ENCODE peak calls at places on chromosome 3, in five cellular contexts. N is heart right ventricle; J is left lung; S is PC-3; G is CD8-positive, alpha-beta T cell. K is an unnamed sample.

GRCh38 chr3:29695905-29696238 is 415.0 kb downstream of the RBMS3 start:
- ATAC-seq in N (peak; percentile 14), J (no peak), S (no peak), G (no peak), K (peak; percentile 64)

GRCh38 chr3:184361532-184361931 is at the start of the genes CLCN2 and POLR2H:
- ATAC-seq in N (peak; percentile 50), J (peak; percentile 65), S (peak; percentile 49), G (peak; percentile 30), K (peak; percentile 70)

GRCh38 chr3:59502806-59503205 is 453.0 kb upstream of the CFAP20DC start:
- ATAC-seq in N (no peak), J (no peak), S (peak; percentile 71), G (peak; percentile 46), K (no peak)

GRCh38 chr3:176167272-176167671 is 1030.0 kb downstream of the TBL1XR1 start:
- ATAC-seq in N (no peak), J (no peak), S (peak; percentile 87), G (no peak), K (no peak)

GRCh38 chr3:45887759-45888511 is 1.6 kb downstream of the CCR9 start:
- ATAC-seq in N (no peak), J (no peak), S (peak; percentile 57), G (no peak), K (no peak)

GRCh38 chr3:58793938-58794337 is 127.4 kb upstream of the FAM3D start:
- ATAC-seq in N (no peak), J (no peak), S (no peak), G (no peak), K (no peak)

GRCh38 chr3:113287818-113288648 is 76.7 kb downstream of the BOC start:
- ATAC-seq in N (peak; percentile 56), J (peak; percentile 85), S (peak; percentile 69), G (peak; percentile 59), K (peak; percentile 35)

GRCh38 chr3:159922861-159923312 is 65.7 kb upstream of the IL12A start:
- ATAC-seq in N (no peak), J (no peak), S (no peak), G (no peak), K (no peak)

GRCh38 chr3:37163262-37164020 is 10.9 kb downstream of the LRRFIP2 start:
- ATAC-seq in N (no peak), J (no peak), S (peak; percentile 24), G (peak; percentile 17), K (no peak)

GRCh38 chr3:128411574-128412064 is 55.1 kb downstream of the DNAJB8 start:
- ATAC-seq in N (no peak), J (no peak), S (no peak), G (no peak), K (no peak)

GRCh38 chr3:158110658-158111018 is 749 bp downstream of the RSRC1 start:
- ATAC-seq in N (no peak), J (no peak), S (no peak), G (no peak), K (no peak)
- H3K4me3 ChIP-seq in N (peak overlapping the region; percentile 85), J (peak overlapping the region; percentile 85), S (peak overlapping the region; percentile 91), G (peak overlapping the region; percentile 76), K (peak overlapping the region; percentile 68)

DNA sequence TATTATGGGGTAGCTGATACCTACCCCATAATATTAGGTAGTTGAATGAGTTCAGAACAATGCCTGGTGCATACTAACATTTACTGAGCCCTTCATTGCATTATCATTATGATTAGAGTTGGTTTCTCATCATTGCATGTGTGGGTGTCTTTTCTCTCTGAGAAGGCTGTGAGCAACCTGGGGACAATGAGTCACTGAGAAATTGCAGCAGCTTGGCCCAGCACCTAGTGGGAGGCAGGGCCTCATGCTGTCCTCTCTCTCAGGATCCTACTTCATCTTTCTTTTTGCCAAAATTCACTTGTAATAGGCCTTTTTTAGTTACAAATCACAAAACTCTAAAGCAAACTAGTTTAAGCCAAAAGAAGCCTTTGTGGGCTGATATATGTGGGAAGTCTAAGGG is 8.4 kb upstream of the CAMK1 start:
- ATAC-seq in N (no peak), J (peak; percentile 36), S (peak; percentile 55), G (no peak), K (peak; percentile 72)
- H3K4me1 ChIP-seq in N (no peaks in the 10 kb centered on the region), J (peaks cover 3% of the 10 kb centered on the region), S (no peaks in the 10 kb centered on the region), G (peaks cover 43% of the 10 kb centered on the region), K (no peaks in the 10 kb centered on the region)

DNA sequence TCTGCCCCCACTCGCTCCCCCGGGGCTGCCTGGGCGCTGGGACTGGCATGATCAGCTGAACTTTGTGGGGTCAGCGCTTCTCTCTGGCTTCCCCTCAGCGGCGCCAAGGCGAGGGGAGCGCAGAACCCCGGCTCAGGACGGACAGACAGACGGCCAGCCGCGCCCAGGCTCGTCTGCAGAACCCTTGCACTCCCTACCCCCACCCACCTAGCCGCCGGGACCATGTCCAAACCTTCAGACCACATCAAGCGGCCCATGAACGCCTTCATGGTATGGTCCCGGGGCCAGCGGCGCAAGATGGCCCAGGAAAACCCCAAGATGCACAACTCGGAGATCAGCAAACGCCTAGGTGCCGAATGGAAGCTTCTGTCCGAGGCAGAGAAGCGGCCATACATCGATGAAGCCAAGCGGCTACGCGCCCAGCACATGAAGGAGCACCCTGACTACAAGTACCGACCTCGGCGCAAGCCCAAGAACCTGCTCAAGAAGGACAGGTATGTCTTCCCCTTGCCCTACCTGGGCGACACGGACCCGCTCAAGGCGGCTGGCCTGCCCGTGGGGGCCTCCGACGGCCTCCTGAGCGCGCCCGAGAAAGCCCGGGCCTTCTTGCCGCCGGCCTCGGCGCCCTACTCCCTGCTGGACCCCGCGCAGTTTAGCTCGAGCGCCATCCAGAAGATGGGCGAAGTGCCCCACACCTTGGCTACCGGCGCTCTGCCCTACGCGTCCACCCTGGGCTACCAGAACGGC is 621 bp downstream of the SOX14 start:
- ATAC-seq in N (no peak), J (no peak), S (no peak), G (no peak), K (no peak)
- H3K4me3 ChIP-seq in N (no peak overlapping the region), J (no peak overlapping the region), S (no peak overlapping the region), G (no peak overlapping the region), K (no peak overlapping the region)

GRCh38 chr3:48423241-48423882 is 6.5 kb downstream of the PLXNB1 start:
- ATAC-seq in N (no peak), J (no peak), S (no peak), G (no peak), K (no peak)
- H3K4me1 ChIP-seq in N (peaks cover 46% of the 10 kb centered on the region), J (peaks cover 27% of the 10 kb centered on the region), S (peaks cover 17% of the 10 kb centered on the region), G (no peaks in the 10 kb centered on the region), K (peaks cover 80% of the 10 kb centered on the region)

DNA sequence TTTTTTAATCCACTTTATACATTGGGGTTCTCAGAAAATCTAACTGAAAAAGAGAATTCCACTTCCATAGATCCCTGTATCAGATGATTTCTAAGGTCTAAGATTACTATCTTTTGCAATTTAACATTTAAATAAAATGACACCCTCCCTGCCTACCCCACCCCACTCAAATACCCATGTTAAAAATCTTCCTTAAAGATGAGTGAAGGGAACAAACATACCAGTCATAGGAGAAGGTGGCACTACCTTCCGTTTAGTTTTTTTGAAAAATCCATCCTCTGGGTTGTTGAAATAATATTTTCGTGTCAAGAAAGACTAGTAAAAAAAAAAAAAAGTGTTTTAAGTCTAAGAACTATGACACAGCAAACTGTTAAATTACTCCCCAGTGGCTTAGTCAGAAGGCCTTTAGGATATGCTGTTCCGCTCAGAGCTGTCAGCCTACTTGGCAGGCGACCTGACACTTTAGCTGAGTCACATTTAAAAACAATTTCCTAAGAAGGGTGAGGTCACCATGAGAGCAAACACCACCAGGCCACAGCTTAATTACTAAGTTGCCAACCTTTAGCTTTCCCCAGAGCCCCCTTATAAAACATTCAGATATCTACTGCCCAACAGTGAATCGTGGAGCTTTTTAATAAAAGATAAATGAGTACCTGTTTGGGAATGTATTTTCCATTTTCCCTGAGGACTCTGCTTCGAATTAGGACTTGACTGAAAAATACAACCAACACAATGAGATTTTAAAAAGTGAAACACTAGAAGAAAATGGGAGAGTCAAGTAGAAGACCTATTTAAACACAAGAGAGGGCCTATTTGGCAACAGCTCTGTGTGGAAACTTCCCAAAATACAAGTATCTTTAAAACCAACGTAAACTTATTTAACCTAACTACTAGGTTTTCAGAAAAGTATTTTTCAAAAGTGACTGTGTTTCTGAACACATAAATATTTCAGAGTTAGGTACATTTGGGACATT is 9.6 kb downstream of the EMC3 start:
- ATAC-seq in N (peak; percentile 97), J (peak; percentile 98), S (peak; percentile 96), G (no peak), K (peak; percentile 98)
- H3K4me3 ChIP-seq in N (peak overlapping the region; percentile 16), J (no peak overlapping the region), S (peak overlapping the region; percentile 36), G (no peak overlapping the region), K (no peak overlapping the region)

DNA sequence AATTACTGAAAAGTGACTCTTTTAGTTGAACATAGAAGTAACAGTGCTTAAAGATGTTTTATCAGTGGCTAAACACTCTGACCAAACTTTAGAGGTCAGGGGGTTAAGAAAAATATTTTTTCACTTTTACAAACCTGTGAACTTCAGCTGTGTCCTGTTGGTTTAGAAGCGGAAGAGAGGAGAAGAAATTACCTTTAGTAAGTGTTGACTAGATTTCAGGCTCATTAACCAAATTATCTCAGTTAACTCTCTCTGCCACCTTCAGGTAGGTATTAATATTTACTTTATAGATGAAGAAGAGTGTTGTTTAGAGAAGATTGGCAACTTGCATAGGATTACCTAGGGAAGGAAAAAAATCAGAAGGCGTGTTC is 151.9 kb upstream of the CMC1 start:
- ATAC-seq in N (no peak), J (no peak), S (no peak), G (no peak), K (no peak)
- H3K4me1 ChIP-seq in N (no peaks in the 10 kb centered on the region), J (no peaks in the 10 kb centered on the region), S (no peaks in the 10 kb centered on the region), G (no peaks in the 10 kb centered on the region), K (no peaks in the 10 kb centered on the region)

GRCh38 chr3:69085543-69086132 is 901 bp downstream of the ARL6IP5 start:
- ATAC-seq in N (peak; percentile 48), J (peak; percentile 28), S (peak; percentile 14), G (no peak), K (no peak)

GRCh38 chr3:69088033-69088432 is 3.3 kb downstream of the ARL6IP5 start:
- ATAC-seq in N (no peak), J (no peak), S (no peak), G (no peak), K (no peak)

GRCh38 chr3:69084668-69085542 is at the start of gene ARL6IP5:
- ATAC-seq in N (peak; percentile 83), J (peak; percentile 71), S (peak; percentile 43), G (peak; percentile 68), K (peak; percentile 73)

GRCh38 chr3:69087030-69087791 is 2.5 kb downstream of the ARL6IP5 start:
- ATAC-seq in N (no peak), J (no peak), S (no peak), G (no peak), K (no peak)

GRCh38 chr3:69086133-69086722 is 1.5 kb downstream of the ARL6IP5 start:
- ATAC-seq in N (peak; percentile 70), J (peak; percentile 69), S (peak; percentile 74), G (peak; percentile 3), K (peak; percentile 81)
- H3K4me3 ChIP-seq in N (peak overlapping the region; percentile 92), J (peak overlapping the region; percentile 71), S (peak overlapping the region; percentile 85), G (peak overlapping the region; percentile 96), K (peak overlapping the region; percentile 93)

DNA sequence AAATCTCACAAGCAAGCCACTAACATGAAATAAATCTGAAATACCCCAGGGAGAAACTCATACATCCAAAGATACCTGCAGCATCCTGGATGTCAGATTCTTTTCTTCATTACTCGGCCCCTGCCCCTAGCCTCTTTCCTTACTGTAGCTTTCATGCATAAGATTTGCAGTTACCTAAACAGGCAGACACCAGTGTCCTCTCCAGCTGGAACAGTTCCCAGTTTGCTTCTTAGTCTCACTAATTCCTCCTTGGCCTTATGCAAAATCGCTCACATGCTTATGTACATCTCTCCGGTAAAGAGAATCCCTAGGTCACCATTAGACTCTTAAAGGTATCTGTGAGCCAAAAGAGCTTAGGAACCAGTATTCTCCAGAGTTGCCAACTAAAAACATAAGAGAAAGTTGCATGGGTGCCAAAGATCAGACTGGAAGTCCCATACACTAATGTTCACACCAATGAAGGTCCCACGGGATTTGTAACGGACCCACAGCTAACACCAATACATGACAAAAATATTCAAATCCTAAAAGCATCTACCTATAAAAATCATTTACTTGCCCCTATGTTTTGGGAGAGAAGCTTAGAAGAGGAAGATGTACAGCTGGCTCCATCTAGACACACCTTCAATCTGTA is 66.6 kb downstream of the CBLB start:
- ATAC-seq in N (no peak), J (no peak), S (no peak), G (no peak), K (no peak)
- H3K4me1 ChIP-seq in N (peaks cover 47% of the 10 kb centered on the region), J (no peaks in the 10 kb centered on the region), S (peaks cover 23% of the 10 kb centered on the region), G (peaks cover 43% of the 10 kb centered on the region), K (peaks cover 19% of the 10 kb centered on the region)

K was measured in gastroesophageal sphincter.